ENCODE peak calls at places on chromosomes 12 and 14, in four cellular contexts. V is A549, E is HepG2, H is H1. S is an unnamed sample.

GRCh38 chr12:67426067-67426466 is 156.9 kb downstream of the CAND1 start:
- DNase-seq in E (no peak), H (no peak), V (no peak), S (no peak)

GRCh38 chr12:47236109-47236714 is 156.5 kb upstream of the AMIGO2 start:
- DNase-seq in H (no peak), V (no peak), E (no peak), S (no peak)

GRCh38 chr12:71972441-71973074 is 33.9 kb downstream of the TPH2 start:
- DNase-seq in H (no peak), E (no peak), V (no peak), S (no peak)

GRCh38 chr12:75944097-75944904 is 87.3 kb downstream of the PHLDA1 start:
- DNase-seq in V (peak), H (peak), E (peak), S (peak)

GRCh38 chr12:104121001-104121400 is 17.0 kb downstream of the NFYB start:
- DNase-seq in E (no peak), H (no peak), V (peak), S (no peak)

GRCh38 chr12:105212431-105212830 is 23.5 kb downstream of the APPL2 start:
- DNase-seq in V (no peak), H (no peak), E (no peak), S (no peak)

GRCh38 chr12:12673296-12673695 is 22.7 kb downstream of the GPR19 start:
- DNase-seq in V (no peak), H (no peak), E (no peak), S (no peak)

GRCh38 chr14:102898776-102899515 is 23.5 kb upstream of the AMN start:
- DNase-seq in V (no peak), E (no peak), H (no peak), S (no peak)

GRCh38 chr12:103729499-103729898 is 111.5 kb downstream of the NT5DC3 start:
- DNase-seq in E (no peak), V (no peak), H (no peak), S (no peak)

GRCh38 chr12:52527121-52527800 is 7.1 kb upstream of the KRT5 start:
- DNase-seq in V (no peak), E (no peak), H (no peak), S (no peak)

GRCh38 chr14:90397401-90398314 is 829 bp downstream of the CALM1 start:
- DNase-seq in H (no peak), V (peak), E (peak), S (peak)

GRCh38 chr12:115697341-115697740 is 580.2 kb downstream of the MED13L start:
- DNase-seq in V (no peak), H (no peak), E (no peak), S (no peak)

GRCh38 chr12:104889735-104890134 is 68.4 kb downstream of the SLC41A2 start:
- DNase-seq in V (no peak), H (no peak), E (no peak), S (no peak)

DNA sequence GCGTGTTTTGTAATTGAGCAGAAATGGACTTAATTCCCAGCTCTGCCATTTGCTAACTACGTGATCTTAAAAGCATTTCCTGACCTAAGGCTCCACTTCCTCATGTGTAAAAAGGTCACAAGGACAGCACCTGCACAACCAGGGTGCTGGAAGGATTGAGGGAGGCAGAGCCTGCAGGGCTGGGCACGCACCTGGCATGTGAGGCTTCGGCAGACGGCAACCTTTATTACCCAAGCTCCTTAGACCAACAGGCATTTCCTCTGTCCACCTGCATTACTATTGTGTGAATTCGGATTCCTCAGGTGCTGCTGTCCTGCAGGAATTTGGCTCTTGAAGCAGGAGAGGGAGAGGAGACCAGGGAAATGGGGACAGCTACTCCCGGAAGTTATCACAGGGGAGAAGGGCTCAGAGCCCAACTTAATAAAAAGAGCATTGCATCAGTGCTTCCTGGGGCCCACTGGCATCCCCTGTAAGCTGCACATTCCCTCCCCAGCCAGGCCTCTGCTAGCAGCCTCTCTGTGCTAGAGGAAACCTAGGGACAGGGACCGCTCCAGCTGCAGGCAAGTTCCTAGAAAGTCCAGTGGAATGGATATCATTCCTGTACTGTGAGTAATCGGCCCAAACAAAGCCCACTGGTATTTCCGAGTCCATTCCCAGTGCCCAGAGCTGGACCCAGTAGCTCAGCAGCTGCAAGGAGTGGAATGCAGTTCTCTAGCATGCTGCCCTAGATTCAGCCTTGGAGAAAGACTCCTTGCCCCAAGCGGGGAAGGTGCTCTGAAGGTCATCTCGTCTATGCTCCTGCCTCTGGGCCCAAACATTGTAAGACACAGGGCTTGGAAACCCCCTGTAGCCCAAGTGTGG is 157.1 kb upstream of the CCND2 start:
- DNase-seq in E (peak), V (no peak), H (no peak), S (no peak)
- TF ChIP-seq PHF8 in E (no peak), V (no peak), H (no peak), S (no peak)

DNA sequence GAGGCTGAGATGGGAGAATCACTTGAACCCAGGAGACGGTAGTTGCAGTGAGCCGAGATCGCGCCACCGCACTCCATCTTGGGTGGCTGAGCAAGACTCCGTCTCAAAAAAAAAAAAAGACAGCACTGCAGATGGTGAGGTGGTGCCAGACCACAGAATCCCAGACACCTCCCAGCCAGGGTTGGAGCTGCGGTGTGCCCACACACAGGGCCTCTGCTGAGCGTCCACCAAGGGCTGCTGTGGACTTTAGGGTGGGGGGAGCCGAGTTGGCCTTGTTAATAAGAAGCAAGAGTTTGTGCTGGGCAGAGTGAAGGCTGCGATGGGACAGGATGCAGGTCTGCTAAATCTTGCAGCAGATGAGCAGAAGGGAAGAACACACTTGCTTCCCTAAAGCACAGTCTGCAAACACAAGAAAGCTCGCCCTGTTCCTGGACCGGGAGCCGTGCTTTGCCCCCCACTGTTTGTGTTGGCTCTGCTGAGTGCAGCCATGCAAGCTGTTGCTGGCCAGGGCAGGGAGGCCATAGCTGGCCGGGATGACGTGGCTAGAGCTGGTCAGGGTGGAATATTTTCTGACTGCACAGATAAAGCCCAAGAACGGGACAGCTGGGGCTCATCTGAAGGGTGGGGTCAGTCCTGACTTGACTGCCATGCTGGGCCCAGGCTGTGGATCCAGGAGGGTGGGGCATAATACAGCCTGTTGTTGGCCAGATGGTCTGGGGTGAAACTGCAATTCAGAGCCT is 14.4 kb downstream of the KMT5A start:
- DNase-seq in E (no peak), H (no peak), V (no peak), S (no peak)
- TF ChIP-seq PHF8 in E (no peak), H (no peak), V (no peak), S (no peak)

GRCh38 chr12:118404876-118405521 is 28.6 kb downstream of the SUDS3 start:
- DNase-seq in V (peak), H (no peak), E (peak), S (peak)
- TF ChIP-seq PHF8 in V (no peak), H (no peak), E (no peak), S (no peak)

DNA sequence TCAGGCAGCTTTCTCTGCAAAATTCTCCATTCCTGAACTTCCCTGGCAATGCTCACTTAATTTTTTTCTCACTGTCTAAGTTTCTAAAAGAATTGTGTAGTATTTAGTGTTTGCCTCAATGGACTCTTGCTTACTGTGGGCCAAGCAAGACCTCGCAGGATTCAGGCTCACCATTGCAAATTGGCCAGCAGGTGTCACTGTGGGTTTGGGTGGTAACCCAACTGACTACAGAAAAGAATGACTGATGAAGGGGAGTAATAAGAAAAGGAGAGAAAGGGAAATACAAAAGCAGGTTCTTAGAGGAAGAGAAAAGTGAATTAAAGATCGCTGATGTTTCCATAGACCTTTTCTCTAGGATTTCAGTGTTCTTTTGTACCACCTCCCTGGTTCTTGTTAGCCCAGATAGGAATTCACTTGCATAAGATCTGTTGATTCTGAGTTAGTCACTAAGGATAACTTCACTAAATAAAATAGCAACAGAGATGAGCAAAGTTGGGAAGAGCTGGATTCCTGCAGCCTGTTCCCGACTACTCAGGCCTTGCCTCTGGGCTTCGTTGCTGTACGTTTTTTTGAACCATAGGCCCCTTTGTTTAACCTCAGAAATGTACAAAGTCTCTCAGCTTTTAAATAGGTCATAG is 386.5 kb upstream of the DDHD1 start:
- DNase-seq in H (peak), V (peak), E (peak), S (peak)
- TF ChIP-seq PHF8 in H (no peak), V (no peak), E (no peak), S (no peak)

DNA sequence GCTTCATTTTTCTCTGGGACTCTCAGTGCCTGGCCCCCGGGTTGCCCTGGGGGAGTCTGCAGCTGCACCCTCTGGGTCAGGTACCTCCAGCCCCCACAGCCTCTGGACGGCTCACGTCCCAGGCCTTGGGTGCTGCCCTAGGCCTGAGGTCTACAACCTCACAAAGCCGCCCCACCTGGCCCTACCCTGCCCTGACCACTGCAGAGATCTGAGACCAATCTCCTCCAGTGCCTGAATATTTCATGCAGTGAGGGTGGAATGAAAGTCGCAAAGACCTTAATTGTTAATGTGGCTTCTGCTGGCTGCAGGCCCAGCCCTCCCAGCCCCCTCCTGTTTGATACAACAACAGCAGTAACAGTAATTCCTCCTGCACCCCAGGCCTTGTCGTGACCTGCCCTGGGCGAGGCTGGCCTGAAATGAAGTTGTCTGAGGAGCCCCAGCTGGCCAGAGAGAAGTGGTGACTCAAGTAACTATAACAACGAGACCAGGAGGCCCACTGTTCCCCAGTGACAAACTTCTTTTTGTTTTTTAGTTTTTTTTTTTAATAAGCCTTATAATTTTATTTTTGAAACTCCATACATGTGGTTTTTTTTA is 8.8 kb upstream of the CCDC85C start:
- DNase-seq in H (no peak), V (no peak), E (no peak), S (no peak)
- TF ChIP-seq PHF8 in H (no peak), V (no peak), E (no peak), S (no peak)